ENCODE peak calls at places on chromosomes 12 and 14, in nine cellular contexts. One of them, this sample, is unnamed.

GRCh38 chr12:69105101-69105613 is 134.2 kb upstream of the CPSF6 start:
- DNase-seq in fibroblast of mammary gland: no peak
- DNase-seq in tibial artery: no peak
- DNase-seq in GM23338: no peak
- DNase-seq in SK-N-SH: no peak
- DNase-seq in psoas muscle: no peak
- DNase-seq in AG04450: no peak
- DNase-seq in upper lobe of left lung: no peak
- DNase-seq in tibial nerve: no peak
- DNase-seq in this sample: no peak

GRCh38 chr14:105738638-105739037 is 212.3 kb downstream of the TMEM121 start:
- DNase-seq in fibroblast of mammary gland: no peak
- DNase-seq in tibial artery: no peak
- DNase-seq in GM23338: no peak
- DNase-seq in SK-N-SH: no peak
- DNase-seq in psoas muscle: no peak
- DNase-seq in AG04450: no peak
- DNase-seq in upper lobe of left lung: no peak
- DNase-seq in tibial nerve: no peak
- DNase-seq in this sample: no peak

GRCh38 chr12:24795699-24796385 is 153.1 kb downstream of the BCAT1 start:
- DNase-seq in fibroblast of mammary gland: no peak
- DNase-seq in tibial artery: no peak
- DNase-seq in GM23338: no peak
- DNase-seq in SK-N-SH: no peak
- DNase-seq in psoas muscle: no peak
- DNase-seq in AG04450: no peak
- DNase-seq in upper lobe of left lung: no peak
- DNase-seq in tibial nerve: no peak
- DNase-seq in this sample: no peak

GRCh38 chr12:54991161-54991991 is 6.8 kb upstream of the TESPA1 start:
- DNase-seq in fibroblast of mammary gland: no peak
- DNase-seq in tibial artery: no peak
- DNase-seq in GM23338: no peak
- DNase-seq in SK-N-SH: no peak
- DNase-seq in psoas muscle: no peak
- DNase-seq in AG04450: no peak
- DNase-seq in upper lobe of left lung: no peak
- DNase-seq in tibial nerve: no peak
- DNase-seq in this sample: no peak

GRCh38 chr14:77053046-77053841 is 24.7 kb upstream of the IRF2BPL start:
- DNase-seq in fibroblast of mammary gland: no peak
- DNase-seq in tibial artery: peak; percentile 82
- DNase-seq in GM23338: peak; percentile 92
- DNase-seq in SK-N-SH: peak; percentile 93
- DNase-seq in psoas muscle: peak; percentile 76
- DNase-seq in AG04450: no peak
- DNase-seq in upper lobe of left lung: peak; percentile 85
- DNase-seq in tibial nerve: peak; percentile 68
- DNase-seq in this sample: peak; percentile 89

GRCh38 chr12:56723889-56724659 is 1.0 kb downstream of the NACA start:
- DNase-seq in fibroblast of mammary gland: peak; percentile 91
- DNase-seq in tibial artery: peak; percentile 79
- DNase-seq in GM23338: peak; percentile 18
- DNase-seq in SK-N-SH: no peak
- DNase-seq in psoas muscle: peak; percentile 62
- DNase-seq in AG04450: peak; percentile 48
- DNase-seq in upper lobe of left lung: peak; percentile 73
- DNase-seq in tibial nerve: peak; percentile 85
- DNase-seq in this sample: peak; percentile 88

GRCh38 chr14:38108681-38109080 is 99.0 kb upstream of the SSTR1 start:
- DNase-seq in fibroblast of mammary gland: peak; percentile 51
- DNase-seq in tibial artery: no peak
- DNase-seq in GM23338: no peak
- DNase-seq in SK-N-SH: no peak
- DNase-seq in psoas muscle: no peak
- DNase-seq in AG04450: peak; percentile 81
- DNase-seq in upper lobe of left lung: no peak
- DNase-seq in tibial nerve: no peak
- DNase-seq in this sample: peak; percentile 33

GRCh38 chr12:42145552-42146215 is 1.0 kb upstream of the GXYLT1 start:
- DNase-seq in fibroblast of mammary gland: peak; percentile 28
- DNase-seq in tibial artery: no peak
- DNase-seq in GM23338: peak; percentile 68
- DNase-seq in SK-N-SH: no peak
- DNase-seq in psoas muscle: no peak
- DNase-seq in AG04450: no peak
- DNase-seq in upper lobe of left lung: no peak
- DNase-seq in tibial nerve: no peak
- DNase-seq in this sample: no peak

GRCh38 chr14:88631091-88631490 is 68.3 kb downstream of the ZC3H14 start:
- DNase-seq in fibroblast of mammary gland: no peak
- DNase-seq in tibial artery: no peak
- DNase-seq in GM23338: no peak
- DNase-seq in SK-N-SH: no peak
- DNase-seq in psoas muscle: no peak
- DNase-seq in AG04450: no peak
- DNase-seq in upper lobe of left lung: no peak
- DNase-seq in tibial nerve: no peak
- DNase-seq in this sample: no peak

GRCh38 chr14:61860294-61860918 is 98.2 kb downstream of the SNAPC1 start:
- DNase-seq in fibroblast of mammary gland: peak; percentile 50
- DNase-seq in tibial artery: no peak
- DNase-seq in GM23338: peak; percentile 82
- DNase-seq in SK-N-SH: peak; percentile 65
- DNase-seq in psoas muscle: no peak
- DNase-seq in AG04450: no peak
- DNase-seq in upper lobe of left lung: peak; percentile 38
- DNase-seq in tibial nerve: peak; percentile 47
- DNase-seq in this sample: peak; percentile 63

GRCh38 chr12:45284096-45284901 is 68.4 kb downstream of the ANO6 start:
- DNase-seq in fibroblast of mammary gland: peak; percentile 29
- DNase-seq in tibial artery: no peak
- DNase-seq in GM23338: peak; percentile 77
- DNase-seq in SK-N-SH: no peak
- DNase-seq in psoas muscle: no peak
- DNase-seq in AG04450: peak; percentile 61
- DNase-seq in upper lobe of left lung: no peak
- DNase-seq in tibial nerve: no peak
- DNase-seq in this sample: peak; percentile 86

GRCh38 chr12:112190626-112191025 is 65.3 kb downstream of the TRAFD1 start:
- DNase-seq in fibroblast of mammary gland: no peak
- DNase-seq in tibial artery: no peak
- DNase-seq in GM23338: no peak
- DNase-seq in SK-N-SH: no peak
- DNase-seq in psoas muscle: no peak
- DNase-seq in AG04450: no peak
- DNase-seq in upper lobe of left lung: peak; percentile 44
- DNase-seq in tibial nerve: no peak
- DNase-seq in this sample: no peak

DNA sequence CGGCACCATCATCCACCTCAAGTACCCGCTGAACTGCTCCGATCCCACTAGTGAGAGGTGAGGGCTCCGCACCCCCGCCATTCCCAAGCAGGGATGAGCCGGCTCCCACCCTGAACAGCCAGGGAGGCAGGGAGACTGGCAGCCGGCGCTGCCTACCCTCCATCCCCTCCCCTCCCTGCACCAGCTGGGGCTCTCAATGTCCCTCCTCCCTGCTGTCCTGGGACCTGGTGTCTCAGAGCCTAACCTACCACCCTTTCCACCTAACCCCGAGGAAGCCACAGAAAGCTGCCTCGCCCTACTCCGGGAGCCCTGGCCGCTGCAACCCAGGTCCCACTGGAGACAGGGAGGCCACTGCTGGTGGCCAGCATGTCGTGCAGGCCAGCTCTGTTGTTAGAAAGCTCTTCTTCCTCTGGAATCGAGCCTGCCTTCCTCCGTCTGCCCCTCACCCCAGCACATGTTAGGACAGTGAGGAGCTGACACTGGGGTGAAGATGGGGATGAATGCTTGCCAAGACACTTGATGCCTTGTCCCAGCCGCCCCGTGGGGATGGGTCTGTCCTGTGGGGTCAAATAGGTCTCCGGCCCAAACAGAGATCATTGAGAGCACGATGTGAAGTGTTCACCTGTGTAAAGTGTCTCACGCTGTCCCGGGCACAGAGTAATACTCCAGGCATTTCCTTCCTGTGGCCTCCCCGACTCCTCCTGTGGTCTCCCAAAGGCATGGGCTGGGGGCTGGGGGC is 1.1 kb downstream of the PTPN6 start:
- DNase-seq in fibroblast of mammary gland: no peak
- DNase-seq in tibial artery: no peak
- DNase-seq in GM23338: no peak
- DNase-seq in SK-N-SH: peak; percentile 17
- DNase-seq in psoas muscle: no peak
- DNase-seq in AG04450: no peak
- DNase-seq in upper lobe of left lung: no peak
- DNase-seq in tibial nerve: no peak
- DNase-seq in this sample: no peak
- H3K4me3 ChIP-seq in fibroblast of mammary gland: no peak overlapping the region
- H3K4me3 ChIP-seq in tibial artery: peak overlapping the region; percentile 43
- H3K4me3 ChIP-seq in GM23338: no peak overlapping the region
- H3K4me3 ChIP-seq in SK-N-SH: no peak overlapping the region
- H3K4me3 ChIP-seq in psoas muscle: peak overlapping the region; percentile 50
- H3K4me3 ChIP-seq in AG04450: no peak overlapping the region
- H3K4me3 ChIP-seq in upper lobe of left lung: peak overlapping the region; percentile 54
- H3K4me3 ChIP-seq in tibial nerve: no peak overlapping the region
- H3K4me3 ChIP-seq in this sample: no peak overlapping the region

GRCh38 chr12:20096430-20096829 is 271.9 kb upstream of the PDE3A start:
- DNase-seq in fibroblast of mammary gland: peak; percentile 55
- DNase-seq in tibial artery: no peak
- DNase-seq in GM23338: no peak
- DNase-seq in SK-N-SH: no peak
- DNase-seq in psoas muscle: no peak
- DNase-seq in AG04450: no peak
- DNase-seq in upper lobe of left lung: no peak
- DNase-seq in tibial nerve: no peak
- DNase-seq in this sample: no peak
- TF ChIP-seq CTCF in fibroblast of mammary gland: no peak
- TF ChIP-seq CTCF in tibial artery: no peak
- TF ChIP-seq CTCF in GM23338: no peak
- TF ChIP-seq CTCF in SK-N-SH: no peak
- TF ChIP-seq CTCF in psoas muscle: no peak
- TF ChIP-seq CTCF in AG04450: no peak
- TF ChIP-seq CTCF in upper lobe of left lung: no peak
- TF ChIP-seq CTCF in tibial nerve: no peak
- TF ChIP-seq CTCF in this sample: no peak

GRCh38 chr14:99670361-99671229 is 13.5 kb upstream of the CYP46A1 start:
- DNase-seq in fibroblast of mammary gland: peak; percentile 31
- DNase-seq in tibial artery: no peak
- DNase-seq in GM23338: no peak
- DNase-seq in SK-N-SH: no peak
- DNase-seq in psoas muscle: no peak
- DNase-seq in AG04450: no peak
- DNase-seq in upper lobe of left lung: no peak
- DNase-seq in tibial nerve: no peak
- DNase-seq in this sample: no peak

GRCh38 chr14:99667045-99667444 is 17.1 kb upstream of the CYP46A1 start:
- DNase-seq in fibroblast of mammary gland: no peak
- DNase-seq in tibial artery: no peak
- DNase-seq in GM23338: no peak
- DNase-seq in SK-N-SH: no peak
- DNase-seq in psoas muscle: no peak
- DNase-seq in AG04450: no peak
- DNase-seq in upper lobe of left lung: no peak
- DNase-seq in tibial nerve: no peak
- DNase-seq in this sample: no peak

GRCh38 chr14:99668307-99668997 is 15.6 kb upstream of the CYP46A1 start:
- DNase-seq in fibroblast of mammary gland: no peak
- DNase-seq in tibial artery: no peak
- DNase-seq in GM23338: no peak
- DNase-seq in SK-N-SH: no peak
- DNase-seq in psoas muscle: no peak
- DNase-seq in AG04450: no peak
- DNase-seq in upper lobe of left lung: no peak
- DNase-seq in tibial nerve: no peak
- DNase-seq in this sample: no peak

GRCh38 chr14:99667821-99668220 is 16.3 kb upstream of the CYP46A1 start:
- DNase-seq in fibroblast of mammary gland: no peak
- DNase-seq in tibial artery: no peak
- DNase-seq in GM23338: no peak
- DNase-seq in SK-N-SH: no peak
- DNase-seq in psoas muscle: no peak
- DNase-seq in AG04450: no peak
- DNase-seq in upper lobe of left lung: no peak
- DNase-seq in tibial nerve: no peak
- DNase-seq in this sample: no peak

DNA sequence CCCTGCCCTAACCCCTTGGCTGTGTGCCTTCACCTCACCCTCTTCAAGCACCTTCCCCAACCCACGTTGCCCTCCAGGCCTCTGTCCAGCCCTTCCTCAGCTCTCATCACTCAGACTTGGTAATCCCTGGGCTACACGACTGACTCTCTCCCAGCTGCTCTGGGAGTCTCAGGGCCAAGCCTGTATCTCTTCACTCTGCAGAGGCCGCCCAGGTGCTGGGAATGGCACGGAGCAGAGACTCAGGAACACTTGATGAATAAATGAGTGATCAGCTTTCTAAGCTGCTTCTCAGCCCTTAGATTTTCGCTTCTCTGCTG is 15.1 kb upstream of the CYP46A1 start:
- DNase-seq in fibroblast of mammary gland: no peak
- DNase-seq in tibial artery: no peak
- DNase-seq in GM23338: no peak
- DNase-seq in SK-N-SH: no peak
- DNase-seq in psoas muscle: no peak
- DNase-seq in AG04450: no peak
- DNase-seq in upper lobe of left lung: no peak
- DNase-seq in tibial nerve: no peak
- DNase-seq in this sample: no peak
- H3K4me3 ChIP-seq in fibroblast of mammary gland: no peak overlapping the region
- H3K4me3 ChIP-seq in tibial artery: no peak overlapping the region
- H3K4me3 ChIP-seq in GM23338: no peak overlapping the region
- H3K4me3 ChIP-seq in SK-N-SH: no peak overlapping the region
- H3K4me3 ChIP-seq in psoas muscle: no peak overlapping the region
- H3K4me3 ChIP-seq in AG04450: no peak overlapping the region
- H3K4me3 ChIP-seq in upper lobe of left lung: no peak overlapping the region
- H3K4me3 ChIP-seq in tibial nerve: no peak overlapping the region
- H3K4me3 ChIP-seq in this sample: no peak overlapping the region

DNA sequence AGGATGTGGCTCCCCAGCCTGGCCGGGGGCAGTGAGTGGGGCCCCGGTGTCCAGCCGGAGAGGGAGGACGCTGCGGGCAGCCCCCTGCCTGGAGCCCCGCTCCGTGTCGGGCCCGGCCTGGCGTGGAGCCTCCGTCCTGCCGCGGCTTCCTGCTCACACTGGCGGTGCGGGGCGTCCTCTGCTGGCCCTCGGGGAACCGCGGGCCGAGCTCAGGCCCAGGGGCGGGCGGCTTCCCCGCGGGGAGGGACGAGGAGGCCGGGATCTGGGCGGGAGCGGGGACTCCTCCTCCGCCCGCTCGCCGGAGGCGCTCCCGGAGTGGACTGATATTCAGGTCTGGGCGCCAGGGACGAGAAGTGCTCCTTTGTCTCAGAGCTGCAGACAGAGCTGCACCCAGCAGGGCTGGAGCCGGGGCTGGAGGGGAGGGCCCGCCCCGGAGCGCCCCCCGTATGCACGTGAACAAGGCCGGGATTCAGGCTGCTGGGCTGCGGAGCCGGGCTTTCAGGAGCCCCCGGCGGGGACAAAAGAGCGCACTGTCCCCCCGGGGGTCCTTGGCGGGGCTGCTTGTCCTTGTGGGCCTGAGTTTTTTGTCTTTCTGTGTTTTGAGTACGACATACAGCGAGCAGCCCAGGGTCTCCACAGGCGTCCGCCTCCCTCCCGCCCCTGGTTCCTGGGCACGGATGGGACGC is 2.3 kb downstream of the MMP17 start:
- DNase-seq in fibroblast of mammary gland: peak; percentile 78
- DNase-seq in tibial artery: peak; percentile 86
- DNase-seq in GM23338: peak; percentile 68
- DNase-seq in SK-N-SH: peak; percentile 87
- DNase-seq in psoas muscle: peak; percentile 87
- DNase-seq in AG04450: peak; percentile 68
- DNase-seq in upper lobe of left lung: peak; percentile 76
- DNase-seq in tibial nerve: peak; percentile 69
- DNase-seq in this sample: peak; percentile 91
- TF ChIP-seq CTCF in fibroblast of mammary gland: peak; percentile 37
- TF ChIP-seq CTCF in tibial artery: peak; percentile 40
- TF ChIP-seq CTCF in GM23338: peak; percentile 77
- TF ChIP-seq CTCF in SK-N-SH: peak; percentile 60
- TF ChIP-seq CTCF in psoas muscle: peak; percentile 56
- TF ChIP-seq CTCF in AG04450: peak; percentile 65
- TF ChIP-seq CTCF in upper lobe of left lung: peak; percentile 67
- TF ChIP-seq CTCF in tibial nerve: peak; percentile 81
- TF ChIP-seq CTCF in this sample: peak; percentile 43